ENCODE peak calls at places on chromosome 15, in seven cellular contexts. S is nucleus accumbens, Y is GM19239, B is left colon, N is NCI-H1417, Q is iPS-NIHi11, L is A172. T is an unnamed sample.

GRCh38 chr15:56028430-56028829 is 35.0 kb upstream of the NEDD4 start:
- DNase-seq in N (no peak), B (no peak), S (no peak), Y (no peak), L (no peak), Q (no peak), T (no peak)

GRCh38 chr15:59245583-59245982 is 38.9 kb downstream of the LDHAL6B start:
- DNase-seq in B (no peak), N (no peak), Y (no peak), S (no peak), Q (no peak), L (peak), T (no peak)

GRCh38 chr15:86316699-86317378 is 237.2 kb downstream of the AGBL1 start:
- DNase-seq in Q (no peak), Y (no peak), S (no peak), L (no peak), B (no peak), N (no peak), T (no peak)

GRCh38 chr15:86538141-86538540 is 458.5 kb downstream of the AGBL1 start:
- DNase-seq in N (no peak), L (no peak), B (no peak), Q (no peak), S (no peak), Y (no peak), T (no peak)

GRCh38 chr15:39631357-39631756 is 50.5 kb downstream of the THBS1 start:
- DNase-seq in S (no peak), L (peak), Y (no peak), N (no peak), B (no peak), Q (no peak), T (no peak)

GRCh38 chr15:30649952-30650929 is 24.3 kb downstream of the ARHGAP11B start:
- DNase-seq in L (no peak), Q (no peak), Y (peak), S (no peak), N (no peak), B (no peak), T (no peak)

GRCh38 chr15:25858952-25859760 is 4.0 kb downstream of the ATP10A start:
- DNase-seq in N (no peak), Q (no peak), L (no peak), B (no peak), S (no peak), Y (no peak), T (no peak)

GRCh38 chr15:35616436-35617271 is 70.7 kb upstream of the DPH6 start:
- DNase-seq in N (no peak), L (no peak), Q (no peak), S (no peak), B (no peak), Y (no peak), T (no peak)

GRCh38 chr15:48176097-48176496 is 2.0 kb downstream of the MYEF2 start:
- DNase-seq in Q (no peak), Y (no peak), B (no peak), L (peak), S (no peak), N (no peak), T (no peak)

GRCh38 chr15:45157974-45158373 is 28.2 kb downstream of the DUOX1 start:
- DNase-seq in N (no peak), L (peak), Y (no peak), S (peak), B (no peak), Q (peak), T (no peak)